ENCODE peak calls at places on chromosome 12, in nine cellular contexts. H is KBM-7; T is amygdala; M is B cell; D is stimulated activated CD4-positive, alpha-beta T cell treated with anti-CD3 and anti-CD28 coated beads, Interleukin-12 subunit alpha, Interleukin-12 subunit beta, amount 100 ng/mL, for 24 hours; S is cardiac muscle cell; L is tibial artery; Z is HuH-7; X is HEK293T. G is an unnamed sample.
A peak's percentile ranks its signal among the peaks of the same experiment; 100 is the strongest.

GRCh38 chr12:96233168-96233567 is 39.0 kb downstream of the ELK3 start:
- DNase-seq in H (no peak), T (no peak), M (no peak), D (no peak), S (peak; percentile 69), L (peak; percentile 80), Z (no peak), X (no peak), G (no peak)

GRCh38 chr12:125029756-125030358 is 35.4 kb upstream of the AACS start:
- DNase-seq in H (no peak), T (no peak), M (no peak), D (no peak), S (no peak), L (no peak), Z (no peak), X (no peak), G (no peak)

GRCh38 chr12:13049816-13050215 is 5.6 kb downstream of the FAM234B start:
- DNase-seq in H (no peak), T (no peak), M (no peak), D (no peak), S (peak; percentile 75), L (no peak), Z (no peak), X (no peak), G (no peak)

GRCh38 chr12:46794593-46795190 is 31.1 kb downstream of the SLC38A4 start:
- DNase-seq in H (no peak), T (no peak), M (no peak), D (no peak), S (no peak), L (no peak), Z (no peak), X (no peak), G (no peak)

GRCh38 chr12:67459173-67459572 is 189.4 kb upstream of the DYRK2 start:
- DNase-seq in H (no peak), T (no peak), M (no peak), D (no peak), S (no peak), L (no peak), Z (no peak), X (no peak), G (no peak)

GRCh38 chr12:129773170-129773493 is 130.7 kb downstream of the TMEM132D start:
- DNase-seq in H (no peak), T (no peak), M (no peak), D (no peak), S (no peak), L (no peak), Z (no peak), X (no peak), G (no peak)

GRCh38 chr12:84910549-84911241 is 1.9 kb downstream of the SLC6A15 start:
- DNase-seq in H (no peak), T (no peak), M (no peak), D (no peak), S (peak; percentile 38), L (no peak), Z (peak; percentile 13), X (peak; percentile 16), G (no peak)

GRCh38 chr12:109888179-109889020 is 8.1 kb upstream of the GLTP start:
- DNase-seq in H (peak; percentile 73), T (no peak), M (no peak), D (no peak), S (peak; percentile 78), L (peak; percentile 30), Z (no peak), X (no peak), G (no peak)

GRCh38 chr12:19206493-19207077 is 77.1 kb downstream of the PLEKHA5 start:
- DNase-seq in H (no peak), T (no peak), M (no peak), D (no peak), S (no peak), L (no peak), Z (no peak), X (no peak), G (no peak)